ENCODE peak calls at places on chromosome 20, in nine cellular contexts. C is effector memory CD8-positive, alpha-beta T cell; B is astrocyte of the cerebellum; L is HCEC 1CT; E is lung microvascular endothelial cell; Q is Karpas-422; I is kidney glomerular epithelial cell; O is brain microvascular endothelial cell; R is tibial nerve. W is an unnamed sample.

GRCh38 chr20:3744806-3745685 is 12.6 kb downstream of the HSPA12B start:
- DNase-seq in C (peak), B (peak), L (no peak), E (peak), Q (peak), I (no peak), O (peak), R (peak), W (no peak)

GRCh38 chr20:4135385-4136077 is 120.2 kb upstream of the RNF24 start:
- DNase-seq in C (no peak), B (peak), L (peak), E (peak), Q (no peak), I (peak), O (peak), R (no peak), W (peak)

GRCh38 chr20:56893206-56893605 is 264.1 kb downstream of the TFAP2C start:
- DNase-seq in C (no peak), B (no peak), L (no peak), E (peak), Q (no peak), I (no peak), O (no peak), R (no peak), W (no peak)

GRCh38 chr20:6473197-6473596 is 294.3 kb upstream of the BMP2 start:
- DNase-seq in C (no peak), B (no peak), L (peak), E (no peak), Q (no peak), I (no peak), O (peak), R (no peak), W (peak)

GRCh38 chr20:44017905-44018683 is 103.4 kb downstream of the TOX2 start:
- DNase-seq in C (no peak), B (peak), L (peak), E (peak), Q (no peak), I (peak), O (peak), R (no peak), W (peak)

GRCh38 chr20:53752583-53752970 is 158.9 kb upstream of the ZNF217 start:
- DNase-seq in C (no peak), B (no peak), L (no peak), E (no peak), Q (no peak), I (no peak), O (no peak), R (no peak), W (no peak)

GRCh38 chr20:34705383-34706021 is 1.4 kb downstream of the TP53INP2 start:
- DNase-seq in C (no peak), B (no peak), L (peak), E (peak), Q (peak), I (no peak), O (peak), R (no peak), W (no peak)

GRCh38 chr20:44450938-44451450 is 24.7 kb upstream of the TTPAL start:
- DNase-seq in C (no peak), B (no peak), L (no peak), E (no peak), Q (no peak), I (no peak), O (no peak), R (no peak), W (no peak)